ENCODE peak calls at places on chromosomes 13 and 19, in ten cellular contexts. J, L, O, A, T, Z, S, U, H and R are unnamed samples.

GRCh38 chr19:46381746-46382345 is 31.5 kb downstream of the CCDC8 start:
- DNase-seq in L (no peak), H (no peak), O (no peak), T (no peak), Z (no peak), U (no peak), J (no peak), A (no peak), S (no peak), R (no peak)

GRCh38 chr19:8333771-8334457 is 9.1 kb downstream of the KANK3 start:
- DNase-seq in T (no peak), U (no peak), H (no peak), S (no peak), L (no peak), J (no peak), Z (no peak), A (no peak), O (no peak), R (no peak)

GRCh38 chr19:32129141-32129540 is 216.3 kb upstream of the ZNF507 start:
- DNase-seq in J (no peak), H (no peak), A (no peak), U (no peak), L (no peak), T (no peak), Z (no peak), O (no peak), S (no peak), R (no peak)

GRCh38 chr19:6459356-6460098 is at the start of gene SLC25A23:
- DNase-seq in L (no peak), T (peak), Z (peak), A (peak), H (peak), S (peak), J (peak), U (peak), O (peak), R (peak)

GRCh38 chr19:12090807-12091206 is 26.3 kb downstream of the ZNF844 start:
- DNase-seq in Z (peak), L (no peak), U (peak), A (peak), O (no peak), S (peak), J (peak), H (peak), T (no peak), R (peak)

GRCh38 chr19:3520166-3521103 is 14.3 kb downstream of the FZR1 start:
- DNase-seq in T (no peak), A (no peak), L (no peak), O (no peak), U (no peak), J (no peak), H (no peak), S (no peak), Z (no peak), R (no peak)

GRCh38 chr13:19150712-19151228 is 30.9 kb downstream of the TUBA3C start:
- DNase-seq in T (no peak), J (no peak), U (no peak), H (no peak), A (no peak), S (no peak), Z (no peak), O (no peak), L (no peak), R (no peak)

GRCh38 chr19:12596485-12596884 is 14.1 kb downstream of the ZNF490 start:
- DNase-seq in A (no peak), T (no peak), O (no peak), Z (no peak), J (no peak), L (no peak), U (no peak), H (peak), S (no peak), R (no peak)

GRCh38 chr19:27738569-27739193 is 1474.3 kb downstream of the UQCRFS1 start:
- DNase-seq in Z (no peak), O (no peak), L (no peak), T (no peak), U (no peak), S (no peak), H (peak), A (no peak), J (no peak), R (no peak)

GRCh38 chr19:32800757-32801156 is 68.8 kb downstream of the SLC7A9 start:
- DNase-seq in L (no peak), S (no peak), U (no peak), J (no peak), O (no peak), Z (no peak), H (no peak), A (no peak), T (no peak), R (no peak)

GRCh38 chr19:33514885-33515485 is 6.6 kb downstream of the PEPD start:
- DNase-seq in S (no peak), T (no peak), H (no peak), O (no peak), A (no peak), Z (no peak), U (no peak), L (no peak), J (no peak), R (peak)

GRCh38 chr13:33536639-33537425 is 251.3 kb upstream of the STARD13 start:
- DNase-seq in T (no peak), L (peak), J (no peak), O (peak), Z (no peak), U (no peak), S (no peak), A (no peak), H (no peak), R (peak)

GRCh38 chr19:20423381-20424207 is 142.0 kb downstream of the ZNF737 start:
- DNase-seq in T (no peak), L (no peak), U (no peak), A (no peak), O (no peak), Z (peak), S (peak), H (no peak), J (peak), R (peak)

GRCh38 chr13:75637101-75637774 is 1.1 kb downstream of the LMO7 start:
- DNase-seq in T (no peak), A (no peak), O (no peak), U (no peak), H (no peak), Z (no peak), J (no peak), L (no peak), S (no peak), R (no peak)

GRCh38 chr13:44231786-44232516 is 141.7 kb upstream of the SERP2 start:
- DNase-seq in J (no peak), O (peak), H (no peak), T (no peak), U (no peak), L (peak), A (no peak), Z (no peak), S (no peak), R (peak)

GRCh38 chr19:13103585-13103923 is 896 bp upstream of the LYL1 start:
- DNase-seq in Z (no peak), A (no peak), U (no peak), H (no peak), T (no peak), S (no peak), O (no peak), J (peak), L (no peak), R (no peak)

GRCh38 chr19:48741222-48741999 is 1.0 kb upstream of the RASIP1 start:
- DNase-seq in J (no peak), O (peak), T (no peak), L (no peak), H (no peak), Z (no peak), A (no peak), U (no peak), S (peak), R (no peak)

GRCh38 chr13:48492123-48493075 is 40.5 kb downstream of the RCBTB2 start:
- DNase-seq in O (no peak), J (peak), Z (peak), H (no peak), U (peak), A (peak), S (peak), T (peak), L (no peak), R (peak)

GRCh38 chr19:6063576-6063961 is 46.7 kb downstream of the RFX2 start:
- DNase-seq in T (no peak), O (no peak), H (no peak), Z (no peak), L (no peak), A (no peak), U (no peak), J (no peak), S (no peak), R (no peak)

GRCh38 chr13:79989251-79989661 is 351.7 kb downstream of the SPRY2 start:
- DNase-seq in S (no peak), O (peak), T (no peak), Z (no peak), A (no peak), J (no peak), L (no peak), H (no peak), U (no peak), R (no peak)

GRCh38 chr13:53151692-53152421 is 123.2 kb downstream of the OLFM4 start:
- DNase-seq in T (no peak), J (peak), L (no peak), O (peak), A (no peak), H (no peak), S (peak), U (no peak), Z (no peak), R (peak)

GRCh38 chr13:25689539-25689938 is 317.8 kb downstream of the ATP8A2 start:
- DNase-seq in O (no peak), J (no peak), U (no peak), A (no peak), S (no peak), Z (no peak), H (no peak), L (no peak), T (no peak), R (no peak)

GRCh38 chr19:44050740-44051653 is 839 bp upstream of the ZNF223 start:
- DNase-seq in T (no peak), L (no peak), J (peak), U (no peak), A (peak), O (peak), Z (peak), S (peak), H (no peak), R (peak)

GRCh38 chr13:99432637-99433542 is 68.4 kb upstream of the TM9SF2 start:
- DNase-seq in T (peak), A (peak), H (no peak), L (no peak), S (peak), U (peak), O (peak), Z (peak), J (peak), R (peak)